ENCODE peak calls at places on chromosomes 4 and X, in ten cellular contexts. Z is BJ, G is sigmoid colon, I is stomach, K is PC-9, B is lower lobe of right lung, J is WTC11, W is ovary, O is GM13977, Q is astrocyte of the spinal cord. U is an unnamed sample.
A peak's percentile ranks its signal among the peaks of the same experiment; 100 is the strongest.

GRCh38 chrX:24178441-24178840 is 28.9 kb downstream of the ZFX start:
- DNase-seq in G (no peak), Z (no peak), Q (no peak), W (no peak), J (peak; percentile 10), B (no peak), O (no peak), I (no peak), K (no peak), U (no peak)

GRCh38 chrX:119541188-119541587 is 24.0 kb downstream of the STEEP1 start:
- DNase-seq in I (no peak), W (no peak), J (no peak), B (no peak), G (no peak), Z (peak; percentile 13), K (no peak), O (no peak), Q (peak; percentile 61), U (no peak)

GRCh38 chrX:39559229-39559628 is 538.5 kb downstream of the BCOR start:
- DNase-seq in G (no peak), O (no peak), J (no peak), W (no peak), K (no peak), I (no peak), B (no peak), Z (no peak), Q (peak; percentile 17), U (no peak)

GRCh38 chr4:110950721-110951120 is 327.8 kb upstream of the PITX2 start:
- DNase-seq in Z (no peak), W (no peak), K (no peak), G (no peak), I (no peak), B (no peak), O (no peak), Q (no peak), J (no peak), U (no peak)

GRCh38 chr4:180449395-180449956 is 1793.7 kb upstream of the TENM3 start:
- DNase-seq in I (no peak), G (no peak), K (no peak), Q (peak; percentile 24), O (no peak), Z (no peak), J (peak; percentile 56), B (no peak), W (no peak), U (no peak)

GRCh38 chr4:55183926-55184599 is 58.7 kb upstream of the KDR start:
- DNase-seq in W (no peak), O (no peak), B (no peak), G (no peak), J (peak; percentile 26), K (peak; percentile 72), Z (peak; percentile 63), Q (peak; percentile 96), I (peak; percentile 27), U (no peak)

GRCh38 chr4:78441786-78442185 is 109.8 kb upstream of the ANXA3 start:
- DNase-seq in G (no peak), W (no peak), Q (no peak), O (no peak), I (no peak), B (no peak), J (no peak), Z (no peak), K (no peak), U (no peak)

GRCh38 chrX:31225819-31226218 is 154.0 kb upstream of the FTHL17 start:
- DNase-seq in Z (no peak), Q (no peak), B (no peak), W (no peak), J (no peak), O (no peak), K (no peak), I (no peak), G (no peak), U (no peak)

GRCh38 chr4:108556166-108556565 is 64.2 kb upstream of the RPL34 start:
- DNase-seq in I (no peak), W (no peak), B (no peak), Q (no peak), K (no peak), J (no peak), G (no peak), Z (no peak), O (no peak), U (no peak)

GRCh38 chr4:113837397-113837796 is 75.9 kb upstream of the CAMK2D start:
- DNase-seq in I (no peak), J (no peak), B (no peak), O (peak; percentile 26), Q (peak; percentile 84), K (peak; percentile 42), G (no peak), W (no peak), Z (peak; percentile 64), U (no peak)

GRCh38 chr4:168868044-168868855 is 141.8 kb downstream of the CBR4 start:
- DNase-seq in Z (no peak), W (no peak), J (no peak), I (no peak), K (no peak), Q (peak; percentile 90), O (no peak), B (no peak), G (no peak), U (no peak)

GRCh38 chrX:14533867-14534266 is 4.5 kb downstream of the GLRA2 start:
- DNase-seq in Z (no peak), K (no peak), W (no peak), G (no peak), J (no peak), O (no peak), Q (no peak), B (no peak), I (no peak), U (no peak)

GRCh38 chr4:157075811-157076577 is at the start of gene GLRB:
- DNase-seq in W (peak; percentile 26), K (no peak), O (peak; percentile 38), Z (no peak), Q (no peak), G (peak; percentile 65), I (no peak), J (peak; percentile 54), B (peak; percentile 50), U (peak; percentile 51)

GRCh38 chr4:48193096-48193836 is 59.2 kb upstream of the TXK start:
- DNase-seq in O (no peak), J (no peak), G (no peak), Z (no peak), B (no peak), K (no peak), I (no peak), Q (no peak), W (no peak), U (no peak)

GRCh38 chrX:9023293-9023692 is 10.6 kb downstream of the FAM9B start:
- DNase-seq in K (no peak), O (no peak), Z (no peak), G (no peak), I (no peak), W (no peak), Q (no peak), B (no peak), J (no peak), U (no peak)

GRCh38 chr4:80263541-80264351 is 2.7 kb upstream of the FGF5 start:
- DNase-seq in O (no peak), Z (no peak), G (no peak), J (peak; percentile 47), I (no peak), K (no peak), Q (no peak), W (no peak), B (no peak), U (no peak)

GRCh38 chrX:148556498-148556897 is 56.1 kb downstream of the AFF2 start:
- DNase-seq in G (no peak), I (no peak), Z (no peak), W (no peak), B (no peak), J (no peak), K (no peak), O (no peak), Q (no peak), U (no peak)

GRCh38 chrX:148555101-148555500 is 54.7 kb downstream of the AFF2 start:
- DNase-seq in I (no peak), Q (no peak), K (no peak), Z (no peak), O (no peak), W (no peak), J (no peak), G (no peak), B (no peak), U (no peak)

DNA sequence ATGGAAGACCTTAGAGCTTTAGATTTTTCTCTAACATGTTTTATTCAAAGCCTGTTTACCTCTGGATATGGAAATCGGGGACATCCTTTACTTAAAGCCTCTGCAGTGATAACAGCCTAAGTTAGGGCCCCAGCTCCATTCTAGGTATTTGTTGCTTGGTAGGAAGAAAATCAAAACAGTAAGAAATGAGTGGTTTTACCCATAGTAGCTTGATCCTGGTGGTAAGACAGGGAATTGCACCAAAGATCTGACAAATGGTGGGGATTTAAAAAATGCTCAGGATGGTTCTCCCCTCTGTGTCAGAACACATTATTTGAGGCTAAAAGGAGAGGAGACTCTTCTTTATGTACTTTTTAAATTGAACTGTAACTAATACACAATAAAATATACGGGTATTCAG is 52.4 kb downstream of the AFF2 start:
- DNase-seq in G (no peak), J (no peak), I (no peak), B (no peak), W (no peak), Z (no peak), K (no peak), Q (no peak), O (peak; percentile 3), U (no peak)
- TF ChIP-seq CTCF in G (no peak), J (no peak), I (no peak), B (no peak), W (no peak), Z (peak; percentile 15), K (peak; percentile 54), Q (peak; percentile 24), O (no peak), U (peak; percentile 44)

GRCh38 chrX:12865359-12865758 is 1.5 kb upstream of the TLR7 start:
- DNase-seq in W (no peak), B (no peak), O (no peak), G (no peak), K (no peak), Q (no peak), I (no peak), Z (no peak), J (no peak), U (no peak)
- TF ChIP-seq CTCF in W (no peak), B (no peak), O (no peak), G (no peak), K (no peak), Q (no peak), I (no peak), Z (no peak), J (no peak), U (no peak)

GRCh38 chrX:153782324-153782723 is 1.5 kb downstream of the SRPK3 start:
- DNase-seq in W (no peak), I (no peak), G (no peak), Z (no peak), B (no peak), J (peak; percentile 48), K (no peak), Q (no peak), O (no peak), U (no peak)
- TF ChIP-seq CTCF in W (no peak), I (no peak), G (no peak), Z (peak; percentile 3), B (no peak), J (no peak), K (no peak), Q (peak; percentile 6), O (peak; percentile 9), U (no peak)

DNA sequence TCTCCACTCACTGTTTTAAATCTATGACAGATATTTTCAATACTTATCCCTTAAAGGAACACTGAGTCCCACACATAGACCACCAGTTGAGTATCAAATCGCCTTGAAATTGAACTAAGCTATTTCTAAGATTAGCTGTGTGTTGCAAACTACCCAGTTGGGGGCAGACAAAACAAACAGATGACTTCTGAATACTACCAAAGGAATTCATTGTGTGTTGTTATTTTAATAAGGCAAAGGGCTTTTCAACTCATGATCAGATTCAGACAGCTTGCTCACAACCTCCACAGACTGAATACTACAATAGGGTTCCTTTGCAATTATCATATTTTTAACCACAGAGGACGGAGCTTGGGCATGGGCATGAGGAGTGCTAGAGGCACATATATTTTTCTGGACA is 283.0 kb upstream of the GPC4 start:
- DNase-seq in G (no peak), O (no peak), Q (peak; percentile 53), K (peak; percentile 62), J (no peak), W (no peak), Z (no peak), I (no peak), B (no peak), U (no peak)
- TF ChIP-seq CTCF in G (no peak), O (peak; percentile 6), Q (no peak), K (peak; percentile 46), J (no peak), W (no peak), Z (peak; percentile 18), I (no peak), B (no peak), U (peak; percentile 20)

U was measured in neural crest cell.